ENCODE peak calls at places on chromosome 14, in nine cellular contexts. T is foreskin fibroblast; P is heart right ventricle; F is iris pigment epithelial cell; N is neural crest cell; Z is CD4-positive, alpha-beta T cell; K is progenitor cell of endocrine pancreas; S is Right ventricle myocardium superior; D is astrocyte of the spinal cord. Q is an unnamed sample.

GRCh38 chr14:100783630-100784321 is 42.1 kb upstream of the MEG3 start:
- DNase-seq in T (no peak), P (no peak), F (no peak), N (no peak), Z (no peak), K (no peak), S (peak), D (no peak), Q (no peak)

GRCh38 chr14:20682127-20682434 is 2.3 kb upstream of the RNASE4 start:
- DNase-seq in T (no peak), P (no peak), F (no peak), N (no peak), Z (no peak), K (no peak), S (no peak), D (no peak), Q (no peak)

GRCh38 chr14:105249175-105250007 is 1.1 kb downstream of the BTBD6 start:
- DNase-seq in T (peak), P (no peak), F (peak), N (no peak), Z (no peak), K (peak), S (no peak), D (peak), Q (peak)

GRCh38 chr14:93946506-93947170 is 19.5 kb downstream of the FAM181A start:
- DNase-seq in T (no peak), P (no peak), F (peak), N (no peak), Z (no peak), K (no peak), S (no peak), D (no peak), Q (no peak)

GRCh38 chr14:73047808-73048207 is 10.5 kb upstream of the RBM25 start:
- DNase-seq in T (no peak), P (no peak), F (no peak), N (no peak), Z (no peak), K (no peak), S (no peak), D (no peak), Q (peak)

GRCh38 chr14:25037032-25037431 is 12.9 kb downstream of the STXBP6 start:
- DNase-seq in T (no peak), P (no peak), F (no peak), N (no peak), Z (no peak), K (no peak), S (no peak), D (no peak), Q (no peak)

GRCh38 chr14:68318788-68319187 is 474.1 kb downstream of the ZFP36L1 start:
- DNase-seq in T (no peak), P (no peak), F (no peak), N (no peak), Z (no peak), K (no peak), S (no peak), D (peak), Q (no peak)

GRCh38 chr14:82642425-82642824 is 1108.8 kb upstream of the SEL1L start:
- DNase-seq in T (peak), P (no peak), F (no peak), N (peak), Z (no peak), K (peak), S (peak), D (peak), Q (no peak)

GRCh38 chr14:71492346-71492745 is 439.9 kb upstream of the RGS6 start:
- DNase-seq in T (no peak), P (no peak), F (peak), N (no peak), Z (no peak), K (no peak), S (no peak), D (no peak), Q (no peak)

GRCh38 chr14:59278111-59278510 is 89.6 kb downstream of the DAAM1 start:
- DNase-seq in T (peak), P (no peak), F (peak), N (no peak), Z (no peak), K (no peak), S (no peak), D (peak), Q (peak)

GRCh38 chr14:32087907-32088306 is 10.8 kb downstream of the ARHGAP5 start:
- DNase-seq in T (no peak), P (no peak), F (no peak), N (no peak), Z (no peak), K (no peak), S (no peak), D (no peak), Q (no peak)

GRCh38 chr14:64266206-64266605 is 28.0 kb downstream of the ESR2 start:
- DNase-seq in T (peak), P (no peak), F (peak), N (no peak), Z (no peak), K (no peak), S (no peak), D (peak), Q (peak)

GRCh38 chr14:61188196-61188595 is 92.9 kb downstream of the TMEM30B start:
- DNase-seq in T (peak), P (peak), F (no peak), N (no peak), Z (no peak), K (no peak), S (peak), D (no peak), Q (peak)

GRCh38 chr14:63761356-63762117 is 33.7 kb upstream of the SGPP1 start:
- DNase-seq in T (no peak), P (no peak), F (no peak), N (no peak), Z (no peak), K (no peak), S (no peak), D (no peak), Q (no peak)

GRCh38 chr14:102951799-102952198 is 29.3 kb downstream of the AMN start:
- DNase-seq in T (no peak), P (no peak), F (peak), N (no peak), Z (no peak), K (no peak), S (no peak), D (peak), Q (no peak)

GRCh38 chr14:68365228-68365627 is 427.6 kb downstream of the ZFP36L1 start:
- DNase-seq in T (peak), P (no peak), F (peak), N (no peak), Z (no peak), K (no peak), S (no peak), D (peak), Q (peak)

GRCh38 chr14:103014466-103015319 is 42.7 kb downstream of the CDC42BPB start:
- DNase-seq in T (peak), P (no peak), F (peak), N (no peak), Z (no peak), K (no peak), S (no peak), D (peak), Q (peak)

GRCh38 chr14:32047791-32048190 is 29.3 kb upstream of the ARHGAP5 start:
- DNase-seq in T (no peak), P (no peak), F (peak), N (no peak), Z (no peak), K (no peak), S (no peak), D (peak), Q (peak)

GRCh38 chr14:74425525-74426201 is 347 bp downstream of the SYNDIG1L start:
- DNase-seq in T (peak), P (peak), F (peak), N (peak), Z (peak), K (peak), S (peak), D (no peak), Q (peak)

GRCh38 chr14:41586237-41586636 is 20.4 kb upstream of the LRFN5 start:
- DNase-seq in T (no peak), P (no peak), F (no peak), N (no peak), Z (no peak), K (no peak), S (no peak), D (no peak), Q (no peak)

GRCh38 chr14:31770271-31770670 is 209.1 kb downstream of the NUBPL start:
- DNase-seq in T (peak), P (no peak), F (peak), N (no peak), Z (no peak), K (no peak), S (no peak), D (no peak), Q (peak)

GRCh38 chr14:54322668-54323380 is 74.0 kb upstream of the CDKN3 start:
- DNase-seq in T (peak), P (peak), F (no peak), N (no peak), Z (no peak), K (no peak), S (peak), D (no peak), Q (no peak)

GRCh38 chr14:66628646-66629045 is 120.7 kb downstream of the GPHN start:
- DNase-seq in T (peak), P (no peak), F (peak), N (no peak), Z (no peak), K (no peak), S (no peak), D (no peak), Q (peak)

GRCh38 chr14:55705651-55706340 is 125.8 kb downstream of the KTN1 start:
- DNase-seq in T (no peak), P (no peak), F (no peak), N (no peak), Z (no peak), K (no peak), S (no peak), D (no peak), Q (no peak)

GRCh38 chr14:70873627-70874026 is 33.6 kb upstream of the PCNX1 start:
- DNase-seq in T (no peak), P (no peak), F (no peak), N (no peak), Z (no peak), K (no peak), S (no peak), D (no peak), Q (peak)

GRCh38 chr14:89085154-89086059 is 261.0 kb downstream of the TTC8 start:
- DNase-seq in T (no peak), P (peak), F (peak), N (no peak), Z (no peak), K (no peak), S (no peak), D (no peak), Q (peak)

GRCh38 chr14:100079606-100080005 is 14.4 kb downstream of the EVL start:
- DNase-seq in T (no peak), P (no peak), F (no peak), N (no peak), Z (no peak), K (no peak), S (no peak), D (no peak), Q (no peak)

GRCh38 chr14:68791078-68791983 is 1.5 kb downstream of the ZFP36L1 start:
- DNase-seq in T (peak), P (no peak), F (peak), N (no peak), Z (no peak), K (no peak), S (no peak), D (peak), Q (peak)

GRCh38 chr14:21414137-21414631 is 30.4 kb upstream of the SUPT16H start:
- DNase-seq in T (no peak), P (no peak), F (no peak), N (no peak), Z (no peak), K (no peak), S (no peak), D (no peak), Q (no peak)

Q was measured in GM23248.